ENCODE peak calls at places on chromosomes 5 and 9, in five cellular contexts. One of them, this sample, is unnamed.

GRCh38 chr5:17180330-17180843 is 37.0 kb upstream of the BASP1 start:
- DNase-seq in osteoblast: no peak
- DNase-seq in NCI-H226: peak
- DNase-seq in ovary: no peak
- DNase-seq in activated T-helper 1 cell treated with anti-CD3 and anti-CD28 coated beads, Interleukin-12 subunit alpha, Interleukin-12 subunit beta, Interleukin-2, Interleukin-4 antibody, amounts not matched to agents 30 ng/mL and 10 ng/mL and 1 ng/mL, durations not matched to agents 14 hours and 24 hours and 36 hours: no peak
- DNase-seq in this sample: no peak

GRCh38 chr5:112960316-112960715 is 16.3 kb upstream of the DCP2 start:
- DNase-seq in osteoblast: no peak
- DNase-seq in NCI-H226: no peak
- DNase-seq in ovary: no peak
- DNase-seq in activated T-helper 1 cell treated with anti-CD3 and anti-CD28 coated beads, Interleukin-12 subunit alpha, Interleukin-12 subunit beta, Interleukin-2, Interleukin-4 antibody, amounts not matched to agents 30 ng/mL and 10 ng/mL and 1 ng/mL, durations not matched to agents 14 hours and 24 hours and 36 hours: no peak
- DNase-seq in this sample: no peak

GRCh38 chr5:56522972-56523371 is 289.8 kb upstream of the ANKRD55 start:
- DNase-seq in osteoblast: no peak
- DNase-seq in NCI-H226: peak
- DNase-seq in ovary: peak
- DNase-seq in activated T-helper 1 cell treated with anti-CD3 and anti-CD28 coated beads, Interleukin-12 subunit alpha, Interleukin-12 subunit beta, Interleukin-2, Interleukin-4 antibody, amounts not matched to agents 30 ng/mL and 10 ng/mL and 1 ng/mL, durations not matched to agents 14 hours and 24 hours and 36 hours: no peak
- DNase-seq in this sample: no peak

GRCh38 chr9:115882911-115883310 is 270.7 kb upstream of the PAPPA start:
- DNase-seq in osteoblast: no peak
- DNase-seq in NCI-H226: no peak
- DNase-seq in ovary: no peak
- DNase-seq in activated T-helper 1 cell treated with anti-CD3 and anti-CD28 coated beads, Interleukin-12 subunit alpha, Interleukin-12 subunit beta, Interleukin-2, Interleukin-4 antibody, amounts not matched to agents 30 ng/mL and 10 ng/mL and 1 ng/mL, durations not matched to agents 14 hours and 24 hours and 36 hours: no peak
- DNase-seq in this sample: no peak

GRCh38 chr5:169268019-169268418 is 32.9 kb downstream of the SLIT3 start:
- DNase-seq in osteoblast: peak
- DNase-seq in NCI-H226: no peak
- DNase-seq in ovary: no peak
- DNase-seq in activated T-helper 1 cell treated with anti-CD3 and anti-CD28 coated beads, Interleukin-12 subunit alpha, Interleukin-12 subunit beta, Interleukin-2, Interleukin-4 antibody, amounts not matched to agents 30 ng/mL and 10 ng/mL and 1 ng/mL, durations not matched to agents 14 hours and 24 hours and 36 hours: no peak
- DNase-seq in this sample: no peak

GRCh38 chr9:127942152-127943010 is 4.7 kb upstream of the DPM2 start:
- DNase-seq in osteoblast: peak
- DNase-seq in NCI-H226: no peak
- DNase-seq in ovary: peak
- DNase-seq in activated T-helper 1 cell treated with anti-CD3 and anti-CD28 coated beads, Interleukin-12 subunit alpha, Interleukin-12 subunit beta, Interleukin-2, Interleukin-4 antibody, amounts not matched to agents 30 ng/mL and 10 ng/mL and 1 ng/mL, durations not matched to agents 14 hours and 24 hours and 36 hours: peak
- DNase-seq in this sample: no peak

GRCh38 chr9:113649054-113649453 is 185.5 kb downstream of the RGS3 start:
- DNase-seq in osteoblast: peak
- DNase-seq in NCI-H226: no peak
- DNase-seq in ovary: peak
- DNase-seq in activated T-helper 1 cell treated with anti-CD3 and anti-CD28 coated beads, Interleukin-12 subunit alpha, Interleukin-12 subunit beta, Interleukin-2, Interleukin-4 antibody, amounts not matched to agents 30 ng/mL and 10 ng/mL and 1 ng/mL, durations not matched to agents 14 hours and 24 hours and 36 hours: no peak
- DNase-seq in this sample: no peak

GRCh38 chr9:125517577-125517976 is 189.4 kb downstream of the MAPKAP1 start:
- DNase-seq in osteoblast: no peak
- DNase-seq in NCI-H226: no peak
- DNase-seq in ovary: no peak
- DNase-seq in activated T-helper 1 cell treated with anti-CD3 and anti-CD28 coated beads, Interleukin-12 subunit alpha, Interleukin-12 subunit beta, Interleukin-2, Interleukin-4 antibody, amounts not matched to agents 30 ng/mL and 10 ng/mL and 1 ng/mL, durations not matched to agents 14 hours and 24 hours and 36 hours: no peak
- DNase-seq in this sample: no peak